ENCODE peak calls at places on chromosomes 13 and 19, in six cellular contexts. A, Q, L, D, C and F are unnamed samples.

GRCh38 chr13:39982745-39983144 is 327.3 kb downstream of the COG6 start:
- DNase-seq in Q (peak; percentile 75), C (no peak), A (no peak), D (no peak), L (no peak), F (no peak)

GRCh38 chr13:50805805-50806204 is 37.7 kb downstream of the DLEU7 start:
- DNase-seq in L (no peak), Q (no peak), C (no peak), A (no peak), D (no peak), F (no peak)

GRCh38 chr19:5271145-5271544 is 69.5 kb downstream of the PTPRS start:
- DNase-seq in A (no peak), L (no peak), C (no peak), D (no peak), Q (no peak), F (peak; percentile 58)

GRCh38 chr13:27313742-27314141 is 43.1 kb downstream of the RASL11A start:
- DNase-seq in C (no peak), Q (no peak), A (no peak), D (no peak), L (no peak), F (no peak)

GRCh38 chr19:51714848-51715247 is 8.9 kb downstream of the HAS1 start:
- DNase-seq in Q (no peak), A (no peak), D (no peak), C (no peak), L (no peak), F (no peak)

GRCh38 chr13:84658881-84659661 is 776.8 kb upstream of the SLITRK1 start:
- DNase-seq in Q (no peak), D (no peak), C (no peak), L (peak; percentile 20), A (no peak), F (no peak)

GRCh38 chr13:20939662-20940061 is 37.1 kb upstream of the XPO4 start:
- DNase-seq in D (no peak), L (no peak), A (no peak), C (no peak), Q (no peak), F (no peak)

GRCh38 chr19:9000933-9001332 is 9.3 kb downstream of the MUC16 start:
- DNase-seq in A (no peak), L (no peak), D (no peak), Q (no peak), C (no peak), F (no peak)

GRCh38 chr13:32911506-32911905 is 104.7 kb upstream of the KL start:
- DNase-seq in L (peak; percentile 10), D (peak; percentile 59), Q (no peak), C (no peak), A (peak; percentile 75), F (peak; percentile 64)

GRCh38 chr19:48826606-48827020 is 9.7 kb downstream of the HSD17B14 start:
- DNase-seq in C (no peak), Q (peak; percentile 74), D (no peak), A (no peak), L (no peak), F (no peak)

GRCh38 chr13:79703772-79704171 is 222.8 kb downstream of the NDFIP2 start:
- DNase-seq in L (peak; percentile 69), A (no peak), Q (no peak), D (no peak), C (no peak), F (no peak)

GRCh38 chr13:106373304-106373988 is 162.0 kb downstream of the EFNB2 start:
- DNase-seq in C (no peak), D (no peak), Q (no peak), L (no peak), A (no peak), F (no peak)

GRCh38 chr19:37594982-37595382 is 306 bp downstream of the ZNF540 start:
- DNase-seq in C (peak; percentile 60), L (peak; percentile 20), A (peak; percentile 74), Q (peak; percentile 72), D (no peak), F (no peak)

GRCh38 chr13:27619093-27619705 is 1.1 kb downstream of the LNX2 start:
- DNase-seq in D (no peak), A (no peak), C (no peak), L (no peak), Q (peak; percentile 63), F (no peak)

GRCh38 chr13:49247722-49248432 is at the start of gene CDADC1:
- DNase-seq in D (peak; percentile 95), Q (peak; percentile 99), C (peak; percentile 92), A (peak; percentile 99), L (peak; percentile 92), F (peak; percentile 93)
- TF ChIP-seq CTCF in D (no peak), Q (no peak), C (no peak), A (no peak), L (no peak), F (no peak)

DNA sequence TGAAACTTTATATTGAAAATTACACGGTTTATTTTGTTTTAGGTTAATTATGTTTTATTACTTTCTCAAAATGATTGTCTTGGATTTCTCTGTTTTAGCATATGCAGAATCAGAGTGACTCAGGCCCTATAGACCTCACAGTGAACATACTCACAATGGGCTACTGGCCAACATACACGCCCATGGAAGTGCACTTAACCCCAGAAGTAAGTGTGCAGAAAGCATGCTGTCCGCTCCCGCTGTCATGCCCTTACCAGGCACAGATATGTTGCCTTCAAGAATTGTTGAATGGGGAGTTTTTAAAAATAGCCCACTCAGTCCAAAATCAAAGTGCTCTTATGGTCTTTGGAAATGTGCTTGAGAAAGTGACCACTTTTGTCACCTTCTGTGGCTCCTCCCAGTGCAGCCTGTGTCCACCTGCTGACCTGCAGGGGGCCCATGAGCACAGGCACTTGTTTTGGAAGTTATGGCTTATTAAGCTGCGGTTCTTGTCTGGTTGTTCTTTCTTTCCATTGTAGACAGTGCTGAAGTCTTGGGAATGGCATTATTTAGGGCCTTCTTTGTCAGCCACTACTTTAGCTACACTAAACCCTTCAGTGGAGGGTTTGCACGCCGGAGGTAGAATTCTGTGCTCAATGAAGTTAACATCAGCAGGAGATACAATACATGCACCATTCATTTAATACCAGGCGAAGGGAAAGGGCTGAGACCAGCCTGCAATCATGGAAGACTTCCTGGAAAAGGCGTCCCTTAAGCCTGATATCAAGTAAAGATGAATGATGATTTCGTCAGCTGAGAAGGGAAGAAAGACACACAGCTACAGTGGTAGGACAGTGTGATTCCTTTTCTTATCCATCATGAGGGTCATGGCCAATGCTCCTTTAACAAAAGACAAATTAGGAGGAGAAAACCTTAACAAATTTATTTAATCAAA is 36.7 kb downstream of the CUL4A start:
- DNase-seq in A (no peak), D (no peak), L (no peak), C (no peak), Q (no peak), F (no peak)
- TF ChIP-seq CTCF in A (no peak), D (no peak), L (peak; percentile 31), C (no peak), Q (no peak), F (no peak)

GRCh38 chr13:41206467-41206866 is 12.1 kb upstream of the KBTBD7 start:
- DNase-seq in A (no peak), D (no peak), Q (no peak), C (no peak), L (no peak), F (no peak)
- TF ChIP-seq CTCF in A (no peak), D (no peak), Q (no peak), C (no peak), L (no peak), F (no peak)

DNA sequence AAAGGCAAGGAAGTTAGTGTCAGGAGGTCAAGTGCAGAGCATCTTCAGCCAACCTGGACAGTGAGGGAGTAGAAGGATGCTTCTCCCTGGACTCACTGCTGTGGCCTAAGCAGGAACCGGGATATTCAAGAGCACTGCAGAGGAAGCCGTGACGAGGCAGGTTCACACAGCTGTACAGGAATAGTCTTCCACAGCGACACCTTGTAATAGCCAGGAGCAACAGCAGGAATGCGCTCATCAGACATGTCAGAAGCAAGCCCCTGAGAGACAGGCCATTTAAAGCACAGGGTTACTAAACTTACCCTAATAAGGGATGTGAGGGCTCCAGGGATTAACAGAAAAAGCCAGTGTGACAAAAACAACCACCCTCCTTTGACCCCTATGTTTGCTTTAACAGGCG is 3.5 kb upstream of the MED26 start:
- DNase-seq in L (no peak), Q (no peak), D (no peak), C (no peak), A (no peak), F (no peak)
- TF ChIP-seq CTCF in L (no peak), Q (no peak), D (no peak), C (no peak), A (no peak), F (no peak)

DNA sequence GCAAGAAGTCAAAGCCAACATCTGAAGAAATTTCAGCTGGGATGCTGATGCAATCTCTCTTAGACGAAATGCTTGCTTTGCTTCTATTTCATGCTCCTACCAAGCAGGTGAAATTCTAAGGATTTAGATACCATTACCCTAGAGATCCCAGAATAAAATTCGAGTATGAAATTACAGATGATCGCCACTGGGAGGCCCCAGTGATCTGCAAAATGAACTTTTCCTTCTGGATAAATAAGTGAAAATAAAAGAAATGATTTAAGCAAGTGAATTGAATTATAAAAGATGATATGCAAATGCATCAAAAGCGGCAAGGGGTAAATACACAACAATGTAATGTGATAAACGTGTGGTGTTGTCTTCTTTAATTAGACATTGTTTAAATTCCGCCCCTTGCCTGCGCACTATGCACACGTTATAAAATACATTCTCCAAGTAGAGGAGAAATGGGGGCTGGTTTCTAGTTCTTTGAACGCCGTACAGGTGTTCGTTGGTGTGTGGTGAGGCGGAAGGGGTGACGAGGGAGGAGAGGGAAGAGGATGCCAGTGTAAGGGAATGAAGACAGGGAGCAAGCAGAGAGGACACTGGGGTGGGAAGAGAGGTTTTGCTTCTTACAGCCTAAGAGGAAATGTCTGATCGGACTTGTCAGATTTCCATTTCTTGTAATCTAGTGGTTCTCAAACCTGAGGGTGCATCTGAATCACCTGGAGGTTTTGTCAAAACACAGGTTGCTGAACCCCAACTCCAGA is 58.0 kb downstream of the ERCC5 start:
- DNase-seq in L (no peak), D (peak; percentile 20), A (no peak), C (no peak), Q (no peak), F (no peak)
- TF ChIP-seq CTCF in L (peak; percentile 44), D (peak; percentile 28), A (peak; percentile 44), C (no peak), Q (no peak), F (peak; percentile 22)